ENCODE peak calls at places on chromosome 2, in seven cellular contexts. One of them, this sample, is unnamed.
A peak's percentile ranks its signal among the peaks of the same experiment; 100 is the strongest.

GRCh38 chr2:162344617-162344950 is 652 bp downstream of the GCA start:
- DNase-seq in neural progenitor cell: no peak
- DNase-seq in lower lobe of right lung: no peak
- DNase-seq in right cardiac atrium: no peak
- DNase-seq in K562: no peak
- DNase-seq in naive thymus-derived CD4-positive, alpha-beta T cell: no peak
- DNase-seq in pancreas: no peak
- DNase-seq in this sample: no peak

GRCh38 chr2:134127496-134127895 is 126.4 kb upstream of the MGAT5 start:
- DNase-seq in neural progenitor cell: no peak
- DNase-seq in lower lobe of right lung: no peak
- DNase-seq in right cardiac atrium: no peak
- DNase-seq in K562: no peak
- DNase-seq in naive thymus-derived CD4-positive, alpha-beta T cell: no peak
- DNase-seq in pancreas: no peak
- DNase-seq in this sample: no peak

GRCh38 chr2:196336715-196337617 is 165.6 kb upstream of the STK17B start:
- DNase-seq in neural progenitor cell: peak; percentile 37
- DNase-seq in lower lobe of right lung: no peak
- DNase-seq in right cardiac atrium: no peak
- DNase-seq in K562: peak; percentile 31
- DNase-seq in naive thymus-derived CD4-positive, alpha-beta T cell: no peak
- DNase-seq in pancreas: no peak
- DNase-seq in this sample: no peak

GRCh38 chr2:20025065-20025786 is 12.8 kb upstream of the MATN3 start:
- DNase-seq in neural progenitor cell: no peak
- DNase-seq in lower lobe of right lung: no peak
- DNase-seq in right cardiac atrium: no peak
- DNase-seq in K562: no peak
- DNase-seq in naive thymus-derived CD4-positive, alpha-beta T cell: no peak
- DNase-seq in pancreas: no peak
- DNase-seq in this sample: no peak

GRCh38 chr2:109545828-109546713 is 67.7 kb downstream of the SEPTIN10 start:
- DNase-seq in neural progenitor cell: peak; percentile 74
- DNase-seq in lower lobe of right lung: peak; percentile 56
- DNase-seq in right cardiac atrium: peak; percentile 63
- DNase-seq in K562: peak; percentile 48
- DNase-seq in naive thymus-derived CD4-positive, alpha-beta T cell: peak; percentile 37
- DNase-seq in pancreas: peak; percentile 75
- DNase-seq in this sample: peak; percentile 79

GRCh38 chr2:197113221-197113831 is 186.8 kb upstream of the PGAP1 start:
- DNase-seq in neural progenitor cell: peak; percentile 27
- DNase-seq in lower lobe of right lung: no peak
- DNase-seq in right cardiac atrium: no peak
- DNase-seq in K562: peak; percentile 9
- DNase-seq in naive thymus-derived CD4-positive, alpha-beta T cell: peak; percentile 22
- DNase-seq in pancreas: no peak
- DNase-seq in this sample: no peak

GRCh38 chr2:8239402-8240127 is 442.3 kb upstream of the ID2 start:
- DNase-seq in neural progenitor cell: peak; percentile 54
- DNase-seq in lower lobe of right lung: no peak
- DNase-seq in right cardiac atrium: no peak
- DNase-seq in K562: no peak
- DNase-seq in naive thymus-derived CD4-positive, alpha-beta T cell: no peak
- DNase-seq in pancreas: no peak
- DNase-seq in this sample: no peak

GRCh38 chr2:165348441-165348840 is 109.2 kb downstream of the SCN2A start:
- DNase-seq in neural progenitor cell: no peak
- DNase-seq in lower lobe of right lung: no peak
- DNase-seq in right cardiac atrium: no peak
- DNase-seq in K562: no peak
- DNase-seq in naive thymus-derived CD4-positive, alpha-beta T cell: no peak
- DNase-seq in pancreas: no peak
- DNase-seq in this sample: no peak

GRCh38 chr2:61759718-61760117 is 94.1 kb downstream of the FAM161A start:
- DNase-seq in neural progenitor cell: no peak
- DNase-seq in lower lobe of right lung: no peak
- DNase-seq in right cardiac atrium: no peak
- DNase-seq in K562: no peak
- DNase-seq in naive thymus-derived CD4-positive, alpha-beta T cell: no peak
- DNase-seq in pancreas: no peak
- DNase-seq in this sample: no peak

GRCh38 chr2:233700028-233700635 is 7.4 kb downstream of the UGT1A6 start:
- DNase-seq in neural progenitor cell: peak; percentile 85
- DNase-seq in lower lobe of right lung: no peak
- DNase-seq in right cardiac atrium: no peak
- DNase-seq in K562: no peak
- DNase-seq in naive thymus-derived CD4-positive, alpha-beta T cell: no peak
- DNase-seq in pancreas: peak; percentile 42
- DNase-seq in this sample: no peak

GRCh38 chr2:121095257-121096080 is 189.5 kb downstream of the TFCP2L1 start:
- DNase-seq in neural progenitor cell: peak; percentile 84
- DNase-seq in lower lobe of right lung: peak; percentile 84
- DNase-seq in right cardiac atrium: peak; percentile 68
- DNase-seq in K562: peak; percentile 73
- DNase-seq in naive thymus-derived CD4-positive, alpha-beta T cell: no peak
- DNase-seq in pancreas: peak; percentile 77
- DNase-seq in this sample: no peak

GRCh38 chr2:76197842-76198448 is 487.2 kb upstream of the GCFC2 start:
- DNase-seq in neural progenitor cell: peak; percentile 80
- DNase-seq in lower lobe of right lung: no peak
- DNase-seq in right cardiac atrium: peak; percentile 42
- DNase-seq in K562: peak; percentile 27
- DNase-seq in naive thymus-derived CD4-positive, alpha-beta T cell: peak; percentile 8
- DNase-seq in pancreas: peak; percentile 66
- DNase-seq in this sample: peak; percentile 15

GRCh38 chr2:216389565-216389964 is 17.3 kb upstream of the MARCHF4 start:
- DNase-seq in neural progenitor cell: no peak
- DNase-seq in lower lobe of right lung: no peak
- DNase-seq in right cardiac atrium: no peak
- DNase-seq in K562: no peak
- DNase-seq in naive thymus-derived CD4-positive, alpha-beta T cell: no peak
- DNase-seq in pancreas: no peak
- DNase-seq in this sample: no peak

GRCh38 chr2:127358971-127359370 is 28.8 kb downstream of the MAP3K2 start:
- DNase-seq in neural progenitor cell: no peak
- DNase-seq in lower lobe of right lung: no peak
- DNase-seq in right cardiac atrium: no peak
- DNase-seq in K562: no peak
- DNase-seq in naive thymus-derived CD4-positive, alpha-beta T cell: no peak
- DNase-seq in pancreas: no peak
- DNase-seq in this sample: no peak

GRCh38 chr2:236718207-236718992 is 148.8 kb downstream of the ACKR3 start:
- DNase-seq in neural progenitor cell: no peak
- DNase-seq in lower lobe of right lung: no peak
- DNase-seq in right cardiac atrium: no peak
- DNase-seq in K562: no peak
- DNase-seq in naive thymus-derived CD4-positive, alpha-beta T cell: no peak
- DNase-seq in pancreas: no peak
- DNase-seq in this sample: no peak

GRCh38 chr2:237996041-237996593 is 29.3 kb downstream of the UBE2F start:
- DNase-seq in neural progenitor cell: no peak
- DNase-seq in lower lobe of right lung: peak; percentile 54
- DNase-seq in right cardiac atrium: no peak
- DNase-seq in K562: no peak
- DNase-seq in naive thymus-derived CD4-positive, alpha-beta T cell: no peak
- DNase-seq in pancreas: peak; percentile 11
- DNase-seq in this sample: no peak

GRCh38 chr2:191020742-191021381 is 6.9 kb upstream of the STAT1 start:
- DNase-seq in neural progenitor cell: no peak
- DNase-seq in lower lobe of right lung: no peak
- DNase-seq in right cardiac atrium: peak; percentile 35
- DNase-seq in K562: no peak
- DNase-seq in naive thymus-derived CD4-positive, alpha-beta T cell: no peak
- DNase-seq in pancreas: peak; percentile 36
- DNase-seq in this sample: peak; percentile 72

GRCh38 chr2:240896871-240897692 is 1.1 kb upstream of the MAB21L4 start:
- DNase-seq in neural progenitor cell: no peak
- DNase-seq in lower lobe of right lung: no peak
- DNase-seq in right cardiac atrium: no peak
- DNase-seq in K562: no peak
- DNase-seq in naive thymus-derived CD4-positive, alpha-beta T cell: no peak
- DNase-seq in pancreas: peak; percentile 35
- DNase-seq in this sample: no peak

GRCh38 chr2:104851236-104852160 is 2.4 kb upstream of the POU3F3 start:
- DNase-seq in neural progenitor cell: no peak
- DNase-seq in lower lobe of right lung: no peak
- DNase-seq in right cardiac atrium: no peak
- DNase-seq in K562: no peak
- DNase-seq in naive thymus-derived CD4-positive, alpha-beta T cell: no peak
- DNase-seq in pancreas: no peak
- DNase-seq in this sample: no peak

GRCh38 chr2:142218471-142218870 is 87.7 kb upstream of the LRP1B start:
- DNase-seq in neural progenitor cell: no peak
- DNase-seq in lower lobe of right lung: no peak
- DNase-seq in right cardiac atrium: no peak
- DNase-seq in K562: no peak
- DNase-seq in naive thymus-derived CD4-positive, alpha-beta T cell: no peak
- DNase-seq in pancreas: no peak
- DNase-seq in this sample: no peak

GRCh38 chr2:239052720-239053665 is 205.1 kb downstream of the TWIST2 start:
- DNase-seq in neural progenitor cell: no peak
- DNase-seq in lower lobe of right lung: no peak
- DNase-seq in right cardiac atrium: no peak
- DNase-seq in K562: no peak
- DNase-seq in naive thymus-derived CD4-positive, alpha-beta T cell: no peak
- DNase-seq in pancreas: no peak
- DNase-seq in this sample: no peak

GRCh38 chr2:111209045-111209514 is 88.4 kb downstream of the BCL2L11 start:
- DNase-seq in neural progenitor cell: no peak
- DNase-seq in lower lobe of right lung: no peak
- DNase-seq in right cardiac atrium: no peak
- DNase-seq in K562: no peak
- DNase-seq in naive thymus-derived CD4-positive, alpha-beta T cell: no peak
- DNase-seq in pancreas: no peak
- DNase-seq in this sample: no peak

GRCh38 chr2:60285476-60286316 is 267.8 kb downstream of the BCL11A start:
- DNase-seq in neural progenitor cell: no peak
- DNase-seq in lower lobe of right lung: no peak
- DNase-seq in right cardiac atrium: no peak
- DNase-seq in K562: no peak
- DNase-seq in naive thymus-derived CD4-positive, alpha-beta T cell: no peak
- DNase-seq in pancreas: no peak
- DNase-seq in this sample: no peak

GRCh38 chr2:60283633-60284032 is 269.8 kb downstream of the BCL11A start:
- DNase-seq in neural progenitor cell: no peak
- DNase-seq in lower lobe of right lung: no peak
- DNase-seq in right cardiac atrium: no peak
- DNase-seq in K562: no peak
- DNase-seq in naive thymus-derived CD4-positive, alpha-beta T cell: no peak
- DNase-seq in pancreas: no peak
- DNase-seq in this sample: no peak

GRCh38 chr2:60282886-60283285 is 270.6 kb downstream of the BCL11A start:
- DNase-seq in neural progenitor cell: no peak
- DNase-seq in lower lobe of right lung: no peak
- DNase-seq in right cardiac atrium: no peak
- DNase-seq in K562: no peak
- DNase-seq in naive thymus-derived CD4-positive, alpha-beta T cell: no peak
- DNase-seq in pancreas: no peak
- DNase-seq in this sample: no peak

GRCh38 chr2:60278906-60279305 is 274.5 kb downstream of the BCL11A start:
- DNase-seq in neural progenitor cell: no peak
- DNase-seq in lower lobe of right lung: no peak
- DNase-seq in right cardiac atrium: no peak
- DNase-seq in K562: no peak
- DNase-seq in naive thymus-derived CD4-positive, alpha-beta T cell: no peak
- DNase-seq in pancreas: no peak
- DNase-seq in this sample: no peak

GRCh38 chr2:60281730-60282129 is 271.7 kb downstream of the BCL11A start:
- DNase-seq in neural progenitor cell: no peak
- DNase-seq in lower lobe of right lung: no peak
- DNase-seq in right cardiac atrium: no peak
- DNase-seq in K562: no peak
- DNase-seq in naive thymus-derived CD4-positive, alpha-beta T cell: no peak
- DNase-seq in pancreas: no peak
- DNase-seq in this sample: no peak
- H3K4me3 ChIP-seq in neural progenitor cell: no peak overlapping the region
- H3K4me3 ChIP-seq in lower lobe of right lung: no peak overlapping the region
- H3K4me3 ChIP-seq in right cardiac atrium: no peak overlapping the region
- H3K4me3 ChIP-seq in K562: no peak overlapping the region
- H3K4me3 ChIP-seq in naive thymus-derived CD4-positive, alpha-beta T cell: no peak overlapping the region
- H3K4me3 ChIP-seq in pancreas: no peak overlapping the region
- H3K4me3 ChIP-seq in this sample: no peak overlapping the region

DNA sequence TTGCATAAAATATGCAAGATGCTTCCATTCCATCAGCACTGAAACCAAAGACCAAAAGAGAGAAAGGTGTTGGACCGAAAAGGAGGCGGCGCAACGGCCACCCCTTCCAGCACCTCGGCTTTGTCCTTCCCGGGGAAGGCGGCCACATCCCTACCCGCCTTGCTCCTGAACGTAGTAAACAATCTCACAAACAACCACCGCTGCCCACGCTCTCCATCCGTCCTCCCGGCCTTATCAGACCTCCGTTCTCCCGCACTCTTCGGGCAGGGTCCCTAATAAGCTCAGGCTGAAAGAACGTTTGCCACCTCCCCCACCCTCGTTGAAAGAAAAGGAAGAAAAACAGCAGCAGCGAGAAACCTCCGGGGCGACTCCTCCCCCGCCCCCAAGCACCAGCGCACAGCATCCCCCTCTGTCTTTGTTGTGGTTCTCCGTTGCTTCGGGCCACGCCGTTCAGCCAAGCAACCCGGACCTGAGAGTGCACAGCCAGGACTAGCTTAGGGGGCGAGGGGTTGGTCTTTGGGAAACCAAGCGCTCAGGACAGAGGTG is 4.4 kb downstream of the EVX2 start:
- DNase-seq in neural progenitor cell: peak; percentile 62
- DNase-seq in lower lobe of right lung: no peak
- DNase-seq in right cardiac atrium: no peak
- DNase-seq in K562: no peak
- DNase-seq in naive thymus-derived CD4-positive, alpha-beta T cell: no peak
- DNase-seq in pancreas: no peak
- DNase-seq in this sample: no peak
- H3K27me3 ChIP-seq in neural progenitor cell: peaks cover 100% of the 10 kb centered on the region
- H3K27me3 ChIP-seq in lower lobe of right lung: peaks cover 97% of the 10 kb centered on the region
- H3K27me3 ChIP-seq in right cardiac atrium: peaks cover 9% of the 10 kb centered on the region
- H3K27me3 ChIP-seq in K562: peaks cover 45% of the 10 kb centered on the region
- H3K27me3 ChIP-seq in naive thymus-derived CD4-positive, alpha-beta T cell: peaks cover 79% of the 10 kb centered on the region
- H3K27me3 ChIP-seq in pancreas: peaks cover 90% of the 10 kb centered on the region
- H3K27me3 ChIP-seq in this sample: peaks cover 76% of the 10 kb centered on the region

DNA sequence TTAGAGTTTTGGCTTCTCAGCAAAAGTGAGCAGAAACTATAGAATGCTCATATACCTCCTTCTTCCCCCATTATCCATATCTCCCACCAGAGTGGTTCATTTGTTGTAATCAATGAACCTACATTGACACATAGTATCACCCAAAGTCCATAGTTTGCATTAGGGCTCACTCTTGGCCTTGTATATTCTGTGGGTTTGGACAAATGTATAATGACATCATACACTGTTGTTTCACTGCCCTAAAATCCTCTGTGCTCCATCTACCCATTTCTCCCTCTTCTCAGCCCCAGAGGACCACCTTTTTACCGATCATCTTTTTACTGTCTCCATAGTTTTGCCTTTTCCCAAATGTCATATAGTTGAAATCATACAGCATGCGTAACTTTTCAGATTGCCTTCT is 24.1 kb downstream of the ZFP36L2 start:
- DNase-seq in neural progenitor cell: no peak
- DNase-seq in lower lobe of right lung: no peak
- DNase-seq in right cardiac atrium: no peak
- DNase-seq in K562: no peak
- DNase-seq in naive thymus-derived CD4-positive, alpha-beta T cell: no peak
- DNase-seq in pancreas: no peak
- DNase-seq in this sample: no peak
- H3K4me1 ChIP-seq in neural progenitor cell: peaks cover 5% of the 10 kb centered on the region
- H3K4me1 ChIP-seq in lower lobe of right lung: peaks cover 2% of the 10 kb centered on the region
- H3K4me1 ChIP-seq in right cardiac atrium: no peaks in the 10 kb centered on the region
- H3K4me1 ChIP-seq in K562: peaks cover 22% of the 10 kb centered on the region
- H3K4me1 ChIP-seq in naive thymus-derived CD4-positive, alpha-beta T cell: peaks cover 4% of the 10 kb centered on the region
- H3K4me1 ChIP-seq in pancreas: no peaks in the 10 kb centered on the region
- H3K4me1 ChIP-seq in this sample: no peaks in the 10 kb centered on the region

GRCh38 chr2:17547237-17547636 is 6.7 kb downstream of the VSNL1 start:
- DNase-seq in neural progenitor cell: no peak
- DNase-seq in lower lobe of right lung: no peak
- DNase-seq in right cardiac atrium: no peak
- DNase-seq in K562: no peak
- DNase-seq in naive thymus-derived CD4-positive, alpha-beta T cell: no peak
- DNase-seq in pancreas: no peak
- DNase-seq in this sample: no peak
- H3K4me3 ChIP-seq in neural progenitor cell: no peak overlapping the region
- H3K4me3 ChIP-seq in lower lobe of right lung: no peak overlapping the region
- H3K4me3 ChIP-seq in right cardiac atrium: no peak overlapping the region
- H3K4me3 ChIP-seq in K562: no peak overlapping the region
- H3K4me3 ChIP-seq in naive thymus-derived CD4-positive, alpha-beta T cell: no peak overlapping the region
- H3K4me3 ChIP-seq in pancreas: no peak overlapping the region
- H3K4me3 ChIP-seq in this sample: no peak overlapping the region